ENCODE peak calls at places on chromosomes 7 and 10, in eight cellular contexts. U is RWPE1; X is MM.1S; Q is heart right ventricle; T is A549; K is GM23248; S is uterus; Y is CD4-positive, alpha-beta T cell. B is an unnamed sample.

GRCh38 chr10:76306859-76307258 is 875.4 kb downstream of the LRMDA start:
- DNase-seq in U (no peak), X (no peak), Q (no peak), T (no peak), K (peak), S (no peak), Y (no peak), B (no peak)

GRCh38 chr7:116588225-116588624 is 63.4 kb downstream of the CAV1 start:
- DNase-seq in U (no peak), X (peak), Q (no peak), T (no peak), K (peak), S (no peak), Y (no peak), B (no peak)

GRCh38 chr10:79404231-79404609 is 41.2 kb downstream of the ZCCHC24 start:
- DNase-seq in U (no peak), X (no peak), Q (peak), T (no peak), K (peak), S (peak), Y (no peak), B (no peak)

GRCh38 chr7:794671-795329 is 37.5 kb upstream of the SUN1 start:
- DNase-seq in U (no peak), X (no peak), Q (no peak), T (no peak), K (no peak), S (no peak), Y (no peak), B (no peak)

GRCh38 chr10:114311023-114311422 is 72.0 kb downstream of the VWA2 start:
- DNase-seq in U (no peak), X (no peak), Q (no peak), T (no peak), K (no peak), S (no peak), Y (no peak), B (no peak)

GRCh38 chr7:116161733-116162132 is 48.6 kb upstream of the TES start:
- DNase-seq in U (no peak), X (no peak), Q (no peak), T (no peak), K (no peak), S (no peak), Y (no peak), B (no peak)

GRCh38 chr7:152577339-152577738 is 98.6 kb downstream of the XRCC2 start:
- DNase-seq in U (no peak), X (no peak), Q (no peak), T (no peak), K (no peak), S (no peak), Y (no peak), B (no peak)

GRCh38 chr10:127375423-127375822 is 173.7 kb upstream of the NPS start:
- DNase-seq in U (no peak), X (no peak), Q (no peak), T (no peak), K (no peak), S (no peak), Y (no peak), B (no peak)

GRCh38 chr10:114289096-114289436 is 50.0 kb downstream of the VWA2 start:
- DNase-seq in U (no peak), X (no peak), Q (no peak), T (no peak), K (no peak), S (no peak), Y (no peak), B (no peak)

GRCh38 chr7:30918676-30919075 is 7.0 kb downstream of the AQP1 start:
- DNase-seq in U (no peak), X (no peak), Q (peak), T (no peak), K (no peak), S (no peak), Y (no peak), B (no peak)

GRCh38 chr7:130946110-130946509 is 212.1 kb upstream of the KLF14 start:
- DNase-seq in U (no peak), X (no peak), Q (no peak), T (no peak), K (no peak), S (no peak), Y (no peak), B (no peak)

GRCh38 chr10:24462889-24463552 is 254.1 kb downstream of the KIAA1217 start:
- DNase-seq in U (no peak), X (no peak), Q (no peak), T (peak), K (peak), S (no peak), Y (no peak), B (no peak)

GRCh38 chr10:87861566-87861952 is 1.8 kb downstream of the KLLN start:
- DNase-seq in U (peak), X (peak), Q (peak), T (no peak), K (peak), S (peak), Y (no peak), B (peak)

GRCh38 chr10:68665841-68666240 is 55.2 kb upstream of the CCAR1 start:
- DNase-seq in U (no peak), X (no peak), Q (no peak), T (no peak), K (peak), S (no peak), Y (no peak), B (no peak)

GRCh38 chr7:93851536-93851935 is 39.0 kb downstream of the TFPI2 start:
- DNase-seq in U (no peak), X (no peak), Q (no peak), T (no peak), K (no peak), S (no peak), Y (no peak), B (no peak)

GRCh38 chr10:31133628-31134302 is 102.1 kb upstream of the ZNF438 start:
- DNase-seq in U (peak), X (peak), Q (peak), T (no peak), K (peak), S (peak), Y (peak), B (peak)

GRCh38 chr7:22723171-22723601 is 3.8 kb upstream of the IL6 start:
- DNase-seq in U (no peak), X (peak), Q (peak), T (no peak), K (peak), S (peak), Y (no peak), B (no peak)

GRCh38 chr10:110141185-110141584 is 66.2 kb upstream of the MXI1 start:
- DNase-seq in U (no peak), X (no peak), Q (no peak), T (no peak), K (peak), S (no peak), Y (no peak), B (no peak)

GRCh38 chr7:100407285-100408180 is 21.0 kb downstream of the ZCWPW1 start:
- DNase-seq in U (peak), X (peak), Q (no peak), T (peak), K (peak), S (peak), Y (no peak), B (no peak)

GRCh38 chr7:66741706-66742053 is 1.1 kb downstream of the RABGEF1 start:
- DNase-seq in U (no peak), X (no peak), Q (no peak), T (peak), K (peak), S (peak), Y (no peak), B (no peak)

GRCh38 chr7:23598321-23598720 is 1.1 kb downstream of the CCDC126 start:
- DNase-seq in U (peak), X (no peak), Q (no peak), T (no peak), K (no peak), S (no peak), Y (no peak), B (no peak)

GRCh38 chr10:58030208-58030607 is 237.5 kb downstream of the IPMK start:
- DNase-seq in U (no peak), X (no peak), Q (no peak), T (no peak), K (no peak), S (no peak), Y (no peak), B (no peak)

GRCh38 chr10:119320981-119321380 is 113.6 kb downstream of the GRK5 start:
- DNase-seq in U (no peak), X (no peak), Q (no peak), T (no peak), K (no peak), S (no peak), Y (no peak), B (no peak)

GRCh38 chr10:42960491-42961155 is 116.2 kb upstream of the RET start:
- DNase-seq in U (peak), X (no peak), Q (no peak), T (peak), K (peak), S (no peak), Y (no peak), B (no peak)

DNA sequence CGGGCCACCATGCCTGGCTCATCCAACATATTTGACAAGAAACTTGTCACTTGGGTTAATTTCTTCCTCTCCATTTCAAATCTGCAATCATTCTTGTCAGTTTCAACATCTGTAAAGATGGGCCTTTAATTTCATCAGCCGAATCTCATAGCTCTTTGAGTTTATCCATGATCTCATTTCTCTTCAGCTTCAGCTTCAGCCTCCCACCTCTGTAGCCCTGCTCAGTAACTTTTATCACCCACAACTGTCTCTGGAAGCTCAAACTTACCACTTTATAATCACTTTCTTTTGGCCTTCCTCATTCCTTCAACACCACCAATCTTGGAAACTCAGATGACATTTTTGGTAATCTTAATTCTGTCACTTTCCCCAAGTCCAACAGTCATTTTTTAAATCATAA is 83.2 kb downstream of the CPED1 start:
- DNase-seq in U (no peak), X (no peak), Q (no peak), T (no peak), K (no peak), S (no peak), Y (no peak), B (no peak)
- H3K27ac ChIP-seq in U (no peak), X (no peak), Q (peak), T (no peak), K (no peak), S (peak), Y (no peak), B (no peak)

GRCh38 chr7:137847418-137848050 is 760 bp upstream of the DGKI start:
- DNase-seq in U (no peak), X (no peak), Q (no peak), T (no peak), K (peak), S (no peak), Y (no peak), B (no peak)
- H3K27ac ChIP-seq in U (no peak), X (no peak), Q (no peak), T (no peak), K (peak), S (no peak), Y (no peak), B (peak)

DNA sequence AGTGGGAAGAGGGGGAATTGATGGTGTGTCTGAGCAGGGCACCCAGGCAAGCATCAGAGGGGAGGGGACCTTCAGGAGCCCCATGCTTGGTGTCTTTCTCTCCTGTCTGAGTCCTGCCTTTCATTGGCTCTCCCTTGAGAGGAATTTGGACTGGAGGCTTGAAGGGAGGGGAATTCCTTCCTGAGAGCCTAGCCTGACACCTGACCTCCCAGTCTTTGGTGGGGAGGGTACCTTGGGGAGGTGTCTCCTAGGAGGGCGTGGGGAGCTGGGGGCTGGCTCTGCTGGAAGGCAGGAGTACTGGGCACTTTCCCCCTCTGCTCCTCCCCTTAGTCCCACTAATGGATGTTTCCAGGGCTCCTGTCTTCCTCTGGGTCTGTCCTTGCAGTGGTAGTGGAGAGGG is 1.3 kb upstream of the SFRP5 start:
- DNase-seq in U (no peak), X (no peak), Q (no peak), T (no peak), K (no peak), S (no peak), Y (no peak), B (no peak)
- H3K27ac ChIP-seq in U (no peak), X (no peak), Q (no peak), T (no peak), K (no peak), S (no peak), Y (no peak), B (no peak)

GRCh38 chr7:5689118-5689517 is 92.3 kb downstream of the RNF216 start:
- DNase-seq in U (no peak), X (no peak), Q (no peak), T (no peak), K (peak), S (peak), Y (peak), B (no peak)

GRCh38 chr7:5690931-5691461 is 90.5 kb downstream of the RNF216 start:
- DNase-seq in U (no peak), X (no peak), Q (peak), T (no peak), K (peak), S (no peak), Y (no peak), B (peak)

GRCh38 chr7:5691536-5692090 is 89.8 kb downstream of the RNF216 start:
- DNase-seq in U (no peak), X (no peak), Q (no peak), T (no peak), K (peak), S (no peak), Y (no peak), B (no peak)

GRCh38 chr7:5687936-5688673 is 93.4 kb downstream of the RNF216 start:
- DNase-seq in U (no peak), X (no peak), Q (no peak), T (no peak), K (no peak), S (no peak), Y (no peak), B (no peak)

DNA sequence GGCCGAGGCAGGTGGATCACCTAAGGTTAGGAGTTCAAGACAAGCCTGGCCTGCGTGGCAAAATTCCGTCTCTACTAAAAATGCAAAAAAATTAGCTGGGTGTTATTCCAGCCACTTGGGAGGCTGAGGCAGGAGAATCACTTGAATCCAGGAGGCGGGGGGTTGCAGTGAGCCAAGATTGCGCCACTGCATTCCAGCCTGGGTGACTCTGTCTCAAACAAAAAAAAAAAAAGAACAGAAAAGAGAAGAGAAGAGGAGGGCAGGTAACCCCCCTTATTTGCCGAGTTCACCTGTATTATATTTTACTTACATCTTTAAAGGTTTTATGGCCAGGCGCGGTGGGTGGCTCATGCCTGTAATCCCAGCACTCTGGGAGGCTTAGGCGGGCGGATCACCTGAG is 91.7 kb downstream of the RNF216 start:
- DNase-seq in U (no peak), X (no peak), Q (no peak), T (no peak), K (peak), S (peak), Y (no peak), B (no peak)
- H3K27ac ChIP-seq in U (peak), X (no peak), Q (peak), T (peak), K (peak), S (peak), Y (peak), B (peak)

GRCh38 chr7:29807179-29807841 is 1.0 kb downstream of the WIPF3 start:
- DNase-seq in U (no peak), X (no peak), Q (peak), T (peak), K (peak), S (no peak), Y (no peak), B (peak)
- H3K27ac ChIP-seq in U (no peak), X (no peak), Q (peak), T (no peak), K (no peak), S (no peak), Y (no peak), B (peak)